ENCODE peak calls at places on chromosome 6, in four cellular contexts. L, M, V and F are unnamed samples.

GRCh38 chr6:38570750-38571149 is 69.0 kb downstream of the BTBD9 start:
- DNase-seq in L (no peak), M (no peak), V (no peak), F (no peak)

GRCh38 chr6:90917371-90917770 is 330.5 kb upstream of the MAP3K7 start:
- DNase-seq in L (no peak), M (no peak), V (no peak), F (no peak)

GRCh38 chr6:72031471-72031870 is 145.1 kb downstream of the RIMS1 start:
- DNase-seq in L (no peak), M (no peak), V (no peak), F (no peak)

GRCh38 chr6:79719248-79719975 is 88.3 kb downstream of the SH3BGRL2 start:
- DNase-seq in L (no peak), M (no peak), V (no peak), F (no peak)

GRCh38 chr6:168105813-168106660 is 27.0 kb upstream of the FRMD1 start:
- DNase-seq in L (no peak), M (peak; percentile 65), V (no peak), F (no peak)

GRCh38 chr6:57038906-57039305 is 7.6 kb upstream of the KIAA1586 start:
- DNase-seq in L (no peak), M (no peak), V (no peak), F (no peak)

GRCh38 chr6:112956696-112957525 is 609.8 kb downstream of the RFPL4B start:
- DNase-seq in L (no peak), M (no peak), V (no peak), F (no peak)

GRCh38 chr6:102736941-102737368 is 1343.4 kb downstream of the GRIK2 start:
- DNase-seq in L (no peak), M (no peak), V (no peak), F (no peak)

GRCh38 chr6:107819217-107819616 is 4.9 kb downstream of the SCML4 start:
- DNase-seq in L (no peak), M (no peak), V (no peak), F (no peak)

GRCh38 chr6:167569879-167570278 is 245.0 kb downstream of the TTLL2 start:
- DNase-seq in L (peak; percentile 65), M (no peak), V (no peak), F (no peak)

GRCh38 chr6:167532410-167533294 is 207.8 kb downstream of the TTLL2 start:
- DNase-seq in L (no peak), M (no peak), V (no peak), F (no peak)

GRCh38 chr6:138406443-138406842 is 2.4 kb downstream of the HEBP2 start:
- DNase-seq in L (no peak), M (no peak), V (peak; percentile 43), F (no peak)

GRCh38 chr6:75204222-75204958 is 1.5 kb downstream of the COL12A1 start:
- DNase-seq in L (peak; percentile 85), M (peak; percentile 65), V (peak; percentile 72), F (no peak)

GRCh38 chr6:113481441-113481840 is 375.7 kb upstream of the MARCKS start:
- DNase-seq in L (no peak), M (no peak), V (no peak), F (no peak)

GRCh38 chr6:105954148-105954547 is 132.0 kb upstream of the PRDM1 start:
- DNase-seq in L (no peak), M (no peak), V (peak; percentile 10), F (no peak)

GRCh38 chr6:155678361-155678760 is 222.7 kb upstream of the NOX3 start:
- DNase-seq in L (no peak), M (no peak), V (no peak), F (no peak)

DNA sequence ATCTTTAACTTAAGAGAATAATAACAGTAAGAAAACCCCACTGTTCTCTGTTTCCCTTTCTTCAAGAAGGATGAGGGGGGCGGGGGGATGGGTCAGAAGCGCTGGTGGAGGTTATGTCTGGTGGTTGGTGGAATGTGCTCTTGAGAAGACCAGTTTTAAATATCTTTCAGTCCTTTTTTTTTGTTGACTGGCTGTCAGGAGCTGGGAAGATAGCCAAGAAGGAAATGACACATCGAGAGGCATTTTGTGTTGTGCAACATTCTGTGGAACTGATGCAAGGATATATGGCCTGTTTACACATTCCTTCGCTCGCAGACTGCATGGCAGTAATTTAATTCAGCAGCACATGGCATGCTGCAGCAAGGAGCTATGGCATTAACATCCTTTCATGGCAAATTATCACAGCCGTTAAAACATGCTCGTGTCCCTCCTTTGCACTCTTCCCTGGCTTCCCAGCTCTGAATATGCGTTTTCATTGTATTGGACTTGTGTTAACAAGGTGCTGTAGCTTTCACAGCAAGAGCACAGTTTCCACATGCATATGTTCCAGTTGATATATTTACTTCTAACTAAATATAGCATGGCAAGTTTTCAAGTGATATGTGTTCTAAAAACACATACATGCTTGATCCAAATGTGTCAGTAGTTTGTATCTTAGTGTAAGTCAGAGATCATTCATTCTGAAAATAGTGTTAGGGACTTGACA is 68.2 kb upstream of the SUPT3H start:
- DNase-seq in L (no peak), M (no peak), V (peak; percentile 66), F (no peak)
- TF ChIP-seq POLR2A in L (no peak), M (no peak), V (no peak), F (no peak)

GRCh38 chr6:31777667-31778050 is 531 bp upstream of the VWA7 start:
- DNase-seq in L (no peak), M (peak; percentile 36), V (no peak), F (no peak)

GRCh38 chr6:31780507-31781243 is 3.5 kb upstream of the VWA7 start:
- DNase-seq in L (no peak), M (no peak), V (no peak), F (no peak)

GRCh38 chr6:31778193-31778592 is 1.1 kb upstream of the VWA7 start:
- DNase-seq in L (no peak), M (no peak), V (no peak), F (no peak)

GRCh38 chr6:31779908-31780307 is 2.8 kb upstream of the VWA7 start:
- DNase-seq in L (no peak), M (no peak), V (no peak), F (no peak)

GRCh38 chr6:31778999-31779885 is 2.1 kb upstream of the VWA7 start:
- DNase-seq in L (no peak), M (no peak), V (no peak), F (no peak)
- TF ChIP-seq POLR2AphosphoS5 in L (no peak), M (no peak), V (no peak), F (no peak)

GRCh38 chr6:8063762-8064637 is at the start of gene BLOC1S5:
- DNase-seq in L (peak; percentile 97), M (peak; percentile 98), V (peak; percentile 98), F (peak; percentile 61)
- TF ChIP-seq POLR2A in L (no peak), M (no peak), V (peak; percentile 64), F (peak; percentile 77)

GRCh38 chr6:28927856-28928255 is 4.1 kb upstream of the TRIM27 start:
- DNase-seq in L (no peak), M (no peak), V (no peak), F (no peak)

GRCh38 chr6:28933069-28933468 is 9.3 kb upstream of the TRIM27 start:
- DNase-seq in L (no peak), M (no peak), V (no peak), F (no peak)

GRCh38 chr6:28929887-28930620 is 6.3 kb upstream of the TRIM27 start:
- DNase-seq in L (no peak), M (no peak), V (no peak), F (no peak)
- TF ChIP-seq POLR2AphosphoS5 in L (no peak), M (no peak), V (no peak), F (no peak)

GRCh38 chr6:32442977-32443552 is 3.4 kb downstream of the HLA-DRA start:
- DNase-seq in L (no peak), M (no peak), V (no peak), F (no peak)

GRCh38 chr6:32447932-32448331 is 8.2 kb downstream of the HLA-DRA start:
- DNase-seq in L (no peak), M (no peak), V (no peak), F (no peak)

GRCh38 chr6:32444433-32444832 is 4.7 kb downstream of the HLA-DRA start:
- DNase-seq in L (no peak), M (no peak), V (no peak), F (no peak)

GRCh38 chr6:32442243-32442667 is 2.6 kb downstream of the HLA-DRA start:
- DNase-seq in L (no peak), M (no peak), V (no peak), F (no peak)

GRCh38 chr6:32445321-32445854 is 5.7 kb downstream of the HLA-DRA start:
- DNase-seq in L (no peak), M (no peak), V (no peak), F (no peak)
- TF ChIP-seq POLR2A in L (no peak), M (no peak), V (no peak), F (peak; percentile 96)

GRCh38 chr6:89567635-89568390 is 70.7 kb downstream of the LYRM2 start:
- DNase-seq in L (no peak), M (no peak), V (no peak), F (no peak)

GRCh38 chr6:89564752-89565427 is 73.7 kb downstream of the LYRM2 start:
- DNase-seq in L (no peak), M (no peak), V (no peak), F (no peak)

GRCh38 chr6:89563866-89564265 is 74.7 kb downstream of the LYRM2 start:
- DNase-seq in L (no peak), M (no peak), V (no peak), F (no peak)

GRCh38 chr6:89566930-89567634 is 71.5 kb downstream of the LYRM2 start:
- DNase-seq in L (no peak), M (no peak), V (no peak), F (no peak)

GRCh38 chr6:89566011-89566775 is 72.4 kb downstream of the LYRM2 start:
- DNase-seq in L (no peak), M (no peak), V (no peak), F (no peak)
- TF ChIP-seq POLR2AphosphoS5 in L (no peak), M (no peak), V (no peak), F (no peak)

DNA sequence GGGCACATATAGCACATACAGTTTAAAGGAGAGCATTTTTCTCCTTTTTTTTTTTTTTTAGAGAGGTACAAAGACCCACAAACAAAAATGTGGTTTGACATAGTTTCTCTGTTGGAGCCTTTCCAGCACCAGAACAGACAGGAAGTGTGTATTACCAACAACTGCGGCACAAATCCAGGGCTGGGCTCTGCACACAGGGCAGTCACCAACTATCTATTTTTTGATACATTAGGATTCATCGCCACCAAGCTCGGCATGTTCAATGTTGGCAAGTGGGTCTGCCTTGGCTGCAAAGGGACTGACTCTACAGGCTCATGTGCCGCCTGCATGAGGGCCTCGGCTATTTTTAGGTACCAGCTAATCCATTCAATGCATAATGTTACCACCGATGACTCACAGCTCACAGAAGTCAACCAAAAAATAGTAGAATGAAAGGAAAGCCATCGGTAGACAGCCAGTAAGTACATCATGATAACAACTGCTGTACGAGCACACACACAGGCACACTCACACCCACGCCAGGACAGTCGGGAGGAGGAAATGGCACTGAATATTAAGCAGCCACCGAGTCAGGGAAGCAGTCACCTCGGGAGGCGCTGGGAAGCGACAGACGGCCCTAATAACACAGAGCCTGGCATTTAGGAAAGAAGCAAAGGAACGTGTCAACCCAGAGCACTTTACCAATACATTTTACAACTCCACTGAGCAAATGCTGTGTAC is 81.6 kb downstream of the GMPR start:
- DNase-seq in L (no peak), M (peak; percentile 74), V (peak; percentile 41), F (no peak)
- TF ChIP-seq POLR2A in L (no peak), M (no peak), V (no peak), F (no peak)